ENCODE peak calls at places on chromosome 20, in five cellular contexts. Y is fibroblast of mammary gland, J is GM12865, K is Calu3, V is progenitor cell of endocrine pancreas. P is an unnamed sample.

GRCh38 chr20:53621482-53622246 is 28.0 kb upstream of the ZNF217 start:
- DNase-seq in Y (peak), J (peak), K (peak), V (no peak), P (no peak)

GRCh38 chr20:45969712-45970634 is 2.0 kb downstream of the ZNF335 start:
- DNase-seq in Y (peak), J (no peak), K (peak), V (no peak), P (peak)

GRCh38 chr20:5774438-5774837 is 24.2 kb downstream of the SHLD1 start:
- DNase-seq in Y (no peak), J (no peak), K (no peak), V (no peak), P (no peak)

GRCh38 chr20:11982289-11982957 is 64.7 kb downstream of the BTBD3 start:
- DNase-seq in Y (no peak), J (no peak), K (no peak), V (no peak), P (no peak)

GRCh38 chr20:43766395-43766794 is 39.6 kb upstream of the GTSF1L start:
- DNase-seq in Y (no peak), J (no peak), K (no peak), V (no peak), P (no peak)

GRCh38 chr20:20209684-20210083 is 157.4 kb downstream of the CFAP61 start:
- DNase-seq in Y (no peak), J (no peak), K (no peak), V (no peak), P (no peak)

GRCh38 chr20:12171927-12172581 is 254.4 kb downstream of the BTBD3 start:
- DNase-seq in Y (peak), J (no peak), K (no peak), V (no peak), P (no peak)

GRCh38 chr20:19327401-19327800 is 115.0 kb downstream of the SLC24A3 start:
- DNase-seq in Y (no peak), J (peak), K (no peak), V (no peak), P (no peak)

GRCh38 chr20:64035933-64036345 is at the start of gene C20orf204:
- DNase-seq in Y (no peak), J (no peak), K (no peak), V (no peak), P (no peak)

DNA sequence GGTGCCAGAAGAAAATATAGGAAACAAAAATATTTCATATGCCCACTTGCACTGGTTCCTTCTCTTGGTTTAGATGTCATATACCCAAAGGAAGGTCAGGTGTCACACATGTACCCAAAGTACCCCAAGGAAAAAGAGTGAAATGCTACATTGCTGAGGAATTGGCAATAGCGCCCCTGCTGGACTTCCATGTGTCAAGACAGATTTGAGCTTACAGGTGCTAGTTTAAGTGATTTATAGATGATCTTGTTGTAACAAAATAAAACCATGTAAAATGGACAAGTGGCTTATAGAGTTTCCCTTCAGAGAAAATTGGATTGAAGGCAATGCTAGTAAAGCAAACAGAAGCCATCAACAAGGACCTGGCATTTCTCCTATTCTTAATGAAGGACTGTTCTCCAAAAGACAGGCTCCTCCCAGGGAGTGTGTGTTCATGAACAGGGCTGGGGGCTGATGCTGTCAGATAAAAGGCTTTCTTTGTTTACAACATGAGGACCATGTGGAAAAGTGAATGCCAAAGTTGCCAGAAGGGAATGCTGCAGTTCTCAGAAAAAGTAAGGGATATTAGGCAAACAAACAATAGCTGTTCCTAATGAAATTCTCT is 64.3 kb upstream of the PAK5 start:
- DNase-seq in Y (peak), J (peak), K (no peak), V (no peak), P (no peak)
- TF ChIP-seq CTCF in Y (peak), J (peak), K (no peak), V (peak), P (peak)

DNA sequence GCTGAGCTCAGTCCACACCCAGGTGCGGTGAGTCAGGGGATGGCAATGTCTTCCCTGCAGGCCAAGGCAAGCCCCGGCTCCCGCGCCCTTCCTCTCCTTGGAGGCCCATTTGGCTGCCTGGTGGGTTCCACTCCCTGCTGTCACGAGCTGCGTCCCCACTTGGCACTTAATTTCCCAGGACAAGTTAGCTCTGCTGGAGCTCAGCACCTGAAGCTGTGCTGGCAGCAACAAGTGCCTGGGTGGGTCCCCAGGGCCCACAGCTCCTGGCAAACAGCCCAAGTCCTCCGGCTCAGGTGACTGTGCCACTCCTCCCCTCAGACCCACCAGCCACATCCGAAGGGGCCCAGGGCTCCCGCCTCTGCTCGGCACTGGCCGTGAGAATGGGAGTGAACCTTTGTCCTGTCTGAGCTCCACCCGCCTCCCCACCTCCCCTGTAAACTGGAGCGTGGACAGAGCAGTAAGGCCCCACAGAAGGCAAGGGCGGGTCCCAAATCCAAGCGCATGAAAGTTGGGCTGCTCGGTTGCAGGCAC is 16.9 kb downstream of the LAMA5 start:
- DNase-seq in Y (no peak), J (no peak), K (peak), V (no peak), P (no peak)
- TF ChIP-seq CTCF in Y (no peak), J (no peak), K (no peak), V (no peak), P (no peak)

GRCh38 chr20:14741616-14742015 is 404.2 kb upstream of the FLRT3 start:
- DNase-seq in Y (no peak), J (no peak), K (no peak), V (no peak), P (no peak)
- TF ChIP-seq CTCF in Y (no peak), J (no peak), K (no peak), V (no peak), P (no peak)

DNA sequence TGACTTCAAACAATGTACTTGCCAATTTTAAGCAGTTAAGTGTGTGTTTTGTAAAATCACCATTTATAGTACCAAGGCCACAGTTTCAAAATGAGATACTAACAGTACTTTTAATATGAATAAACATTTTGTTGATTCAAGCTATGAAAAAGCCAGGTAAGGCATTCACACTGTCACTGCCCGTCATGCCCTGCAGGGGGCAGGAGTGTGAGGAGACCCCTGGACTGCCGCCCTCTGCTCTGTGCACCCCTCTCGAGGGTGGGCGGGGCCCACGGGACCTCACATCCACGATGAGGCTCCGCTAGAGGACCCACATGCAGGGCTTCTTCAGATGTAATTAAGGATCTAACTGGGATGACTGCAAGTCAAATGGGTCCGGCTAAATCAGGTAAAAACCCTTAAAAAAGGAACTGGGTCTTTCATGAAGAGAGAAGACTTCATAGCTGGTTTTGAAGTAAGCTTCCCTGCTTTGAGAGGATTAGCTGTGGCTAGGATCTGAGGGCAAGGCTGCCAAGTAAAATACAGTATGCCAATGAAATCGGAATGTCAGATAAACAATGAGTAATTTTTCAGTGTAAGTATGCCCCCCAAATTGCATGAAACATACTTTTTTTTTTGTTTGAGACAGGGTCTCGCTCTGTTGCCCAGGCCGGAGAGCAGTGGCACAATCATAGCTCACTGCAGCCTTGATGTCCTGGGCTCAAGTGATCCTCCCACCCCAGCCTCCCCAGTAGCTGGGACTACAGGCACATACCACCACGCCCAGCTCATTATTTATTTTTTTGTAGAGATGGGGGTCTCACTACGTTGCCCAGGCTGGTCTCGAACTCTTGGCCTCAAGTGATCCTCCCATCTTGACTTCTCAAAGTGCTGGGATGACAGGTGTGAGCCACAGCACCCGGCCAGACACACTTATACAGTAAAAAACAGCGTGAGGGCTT is 18.7 kb downstream of the DIDO1 start:
- DNase-seq in Y (no peak), J (no peak), K (no peak), V (no peak), P (no peak)
- TF ChIP-seq CTCF in Y (peak), J (peak), K (peak), V (peak), P (peak)

GRCh38 chr20:48822178-48822577 is 5.6 kb downstream of the PREX1 start:
- DNase-seq in Y (no peak), J (no peak), K (no peak), V (no peak), P (no peak)
- TF ChIP-seq CTCF in Y (no peak), J (no peak), K (no peak), V (no peak), P (no peak)

GRCh38 chr20:50509923-50510705 is at the start of gene PTPN1:
- DNase-seq in Y (peak), J (peak), K (peak), V (peak), P (peak)
- TF ChIP-seq CTCF in Y (peak), J (no peak), K (peak), V (no peak), P (no peak)

GRCh38 chr20:41747226-41747625 is 129.0 kb upstream of the CHD6 start:
- DNase-seq in Y (no peak), J (no peak), K (no peak), V (no peak), P (no peak)

GRCh38 chr20:41748051-41748450 is 129.9 kb upstream of the CHD6 start:
- DNase-seq in Y (no peak), J (no peak), K (no peak), V (no peak), P (no peak)

GRCh38 chr20:41750137-41750536 is 132.0 kb upstream of the CHD6 start:
- DNase-seq in Y (no peak), J (no peak), K (no peak), V (no peak), P (no peak)

GRCh38 chr20:41748756-41749582 is 130.8 kb upstream of the CHD6 start:
- DNase-seq in Y (no peak), J (no peak), K (no peak), V (no peak), P (no peak)

GRCh38 chr20:41746635-41747034 is 128.5 kb upstream of the CHD6 start:
- DNase-seq in Y (no peak), J (peak), K (no peak), V (no peak), P (no peak)
- TF ChIP-seq CTCF in Y (no peak), J (peak), K (peak), V (peak), P (no peak)

DNA sequence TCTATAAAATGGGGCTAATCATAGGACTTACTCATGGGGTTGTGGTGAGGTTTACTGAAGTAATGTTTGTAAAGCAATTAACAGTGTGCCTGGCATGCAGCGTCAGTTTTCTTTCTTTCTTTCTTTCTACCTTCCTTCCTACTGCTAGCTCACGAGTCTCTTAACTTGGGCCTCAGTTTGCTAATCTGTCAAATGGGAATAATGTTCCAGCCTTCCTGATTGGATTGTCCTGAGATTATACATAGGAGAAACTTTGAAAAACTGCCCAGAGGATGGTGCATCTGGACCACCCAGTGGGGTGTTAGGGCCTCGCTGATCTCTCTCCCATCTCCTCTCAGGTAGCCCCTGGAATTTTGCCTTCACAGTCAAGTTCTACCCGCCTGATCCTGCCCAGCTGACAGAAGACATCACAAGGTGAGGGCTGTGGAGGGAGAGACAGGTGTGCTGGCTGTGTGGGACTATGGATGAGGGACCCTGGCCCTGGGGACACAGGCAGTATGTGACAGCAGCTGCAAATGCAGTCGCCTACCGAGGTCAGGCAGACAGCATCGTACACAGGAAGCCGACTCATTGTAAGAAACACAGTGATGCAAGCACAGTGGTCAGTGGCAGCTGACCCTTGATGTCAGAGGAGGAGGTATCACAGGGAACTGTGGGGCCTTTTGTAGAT is 27.5 kb downstream of the EPB41L1 start:
- DNase-seq in Y (peak), J (no peak), K (no peak), V (no peak), P (no peak)
- TF ChIP-seq CTCF in Y (no peak), J (no peak), K (no peak), V (no peak), P (no peak)

GRCh38 chr20:3710027-3710426 is 2.4 kb downstream of the SIGLEC1 start:
- DNase-seq in Y (no peak), J (no peak), K (no peak), V (no peak), P (no peak)
- TF ChIP-seq CTCF in Y (no peak), J (no peak), K (no peak), V (no peak), P (no peak)

GRCh38 chr20:17442588-17442987 is 88.6 kb downstream of the BFSP1 start:
- DNase-seq in Y (peak), J (no peak), K (no peak), V (no peak), P (no peak)
- TF ChIP-seq CTCF in Y (no peak), J (peak), K (no peak), V (peak), P (no peak)

P was measured in GM10248.